ENCODE peak calls at places on chromosomes 13 and 19, in seven cellular contexts. N, A, T, O, I, F and K are unnamed samples.
A peak's percentile ranks its signal among the peaks of the same experiment; 100 is the strongest.

GRCh38 chr13:85333511-85333910 is 465.7 kb downstream of the SLITRK6 start:
- DNase-seq in A (no peak), N (no peak), F (no peak), O (no peak), T (no peak), I (no peak), K (no peak)

GRCh38 chr19:18456974-18457373 is 19.0 kb upstream of the ISYNA1 start:
- DNase-seq in T (no peak), I (no peak), A (no peak), F (no peak), N (no peak), O (no peak), K (no peak)

GRCh38 chr13:113907637-113908617 is 44.1 kb upstream of the GAS6 start:
- DNase-seq in O (no peak), N (no peak), F (no peak), T (no peak), A (no peak), I (no peak), K (no peak)

GRCh38 chr13:102721800-102722231 is 27.0 kb upstream of the METTL21C start:
- DNase-seq in N (no peak), A (no peak), O (no peak), F (no peak), T (no peak), I (no peak), K (no peak)

GRCh38 chr13:80363890-80364503 is 23.1 kb upstream of the SPRY2 start:
- DNase-seq in F (peak; percentile 18), N (peak; percentile 57), T (no peak), O (peak; percentile 21), I (no peak), A (no peak), K (no peak)

GRCh38 chr19:46426506-46427162 is 2.1 kb downstream of the PNMA8C start:
- DNase-seq in A (no peak), T (peak; percentile 91), I (no peak), F (peak; percentile 71), N (no peak), O (peak; percentile 78), K (peak; percentile 87)

GRCh38 chr13:22893777-22894176 is 287.0 kb upstream of the SGCG start:
- DNase-seq in F (no peak), O (no peak), A (no peak), T (no peak), I (no peak), N (no peak), K (no peak)

GRCh38 chr13:99827011-99827410 is 144.6 kb downstream of the ZIC5 start:
- DNase-seq in I (no peak), F (no peak), N (no peak), A (no peak), T (no peak), O (no peak), K (no peak)

GRCh38 chr19:29851769-29852521 is 40.2 kb downstream of the CCNE1 start:
- DNase-seq in T (no peak), N (no peak), I (peak; percentile 49), O (no peak), A (no peak), F (no peak), K (no peak)

GRCh38 chr19:44600466-44600865 is 12.9 kb upstream of the IGSF23 start:
- DNase-seq in T (no peak), A (no peak), O (no peak), N (no peak), F (no peak), I (no peak), K (no peak)

GRCh38 chr13:46232281-46232680 is 20.6 kb downstream of the LRRC63 start:
- DNase-seq in A (no peak), F (no peak), O (no peak), N (no peak), T (no peak), I (no peak), K (no peak)

GRCh38 chr13:20313896-20314295 is 81.8 kb upstream of the GJB6 start:
- DNase-seq in T (no peak), I (no peak), O (no peak), N (no peak), A (no peak), F (no peak), K (no peak)

GRCh38 chr19:38745316-38745715 is 1.0 kb upstream of the CAPN12 start:
- DNase-seq in F (no peak), O (no peak), T (no peak), N (no peak), A (no peak), I (no peak), K (no peak)

GRCh38 chr13:47213057-47213456 is 316.2 kb upstream of the HTR2A start:
- DNase-seq in F (no peak), A (no peak), O (no peak), T (no peak), N (no peak), I (no peak), K (no peak)

GRCh38 chr19:4977299-4978174 is 8.6 kb downstream of the KDM4B start:
- DNase-seq in F (no peak), O (no peak), N (no peak), I (no peak), A (no peak), T (no peak), K (no peak)

GRCh38 chr19:13691569-13691968 is 72.8 kb upstream of the MRI1 start:
- DNase-seq in A (no peak), O (no peak), I (no peak), F (no peak), T (no peak), N (no peak), K (no peak)
- TF ChIP-seq SP1 in A (no peak), O (no peak), I (no peak), F (no peak), T (no peak), N (no peak), K (no peak)

GRCh38 chr13:104011505-104012270 is 945.5 kb upstream of the SLC10A2 start:
- DNase-seq in I (no peak), T (no peak), A (no peak), N (peak; percentile 18), O (no peak), F (no peak), K (no peak)
- TF ChIP-seq SP1 in I (no peak), T (no peak), A (no peak), N (no peak), O (no peak), F (no peak), K (no peak)

DNA sequence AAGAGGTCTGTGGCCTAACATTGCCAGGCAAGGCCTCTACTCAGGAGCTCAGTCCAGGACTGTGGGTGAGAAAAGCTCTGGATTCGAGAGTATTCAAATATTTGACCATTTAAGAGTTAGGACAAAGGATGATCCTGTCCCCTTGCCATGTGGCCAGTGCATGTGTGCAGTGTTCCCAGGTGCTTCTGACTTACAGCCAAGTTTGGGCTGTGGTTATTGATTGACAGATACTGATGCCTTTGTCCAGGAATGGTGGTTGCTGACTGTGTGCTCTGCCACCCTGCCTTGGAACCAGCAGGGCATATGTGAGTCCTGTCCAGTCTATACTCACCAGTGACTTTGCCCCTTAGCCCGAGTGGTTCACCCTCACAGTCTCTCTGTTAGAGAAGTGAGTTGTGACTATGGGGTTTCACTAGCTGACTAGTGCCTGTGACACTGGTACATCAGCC is 51.9 kb downstream of the GARRE1 start:
- DNase-seq in A (no peak), N (no peak), F (peak; percentile 88), I (no peak), T (no peak), O (no peak), K (no peak)
- TF ChIP-seq SP1 in A (no peak), N (no peak), F (no peak), I (no peak), T (no peak), O (no peak), K (no peak)

GRCh38 chr13:87887459-87888123 is 216.4 kb downstream of the SLITRK5 start:
- DNase-seq in A (no peak), T (no peak), O (no peak), F (no peak), N (no peak), I (no peak), K (no peak)
- TF ChIP-seq SP1 in A (no peak), T (no peak), O (no peak), F (no peak), N (no peak), I (no peak), K (no peak)

DNA sequence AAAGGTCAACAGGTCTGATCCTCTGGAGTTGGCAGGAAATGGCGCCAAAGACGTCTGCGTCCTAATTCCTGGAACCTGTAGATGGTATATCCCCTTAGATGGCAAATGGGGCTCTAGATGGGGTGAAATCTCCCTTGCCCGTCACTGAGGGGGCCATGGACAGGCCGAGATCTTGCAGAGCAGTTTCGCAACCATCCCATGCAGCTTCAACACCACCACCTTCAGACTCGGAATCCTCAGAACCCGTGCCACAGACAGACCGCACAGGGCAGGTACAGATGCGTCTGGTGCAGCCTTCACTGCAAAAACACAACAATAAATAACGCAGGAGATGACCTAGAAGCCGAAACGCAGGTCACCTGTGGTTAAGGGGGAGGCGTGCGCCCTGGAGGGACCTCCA is 17.7 kb downstream of the REXO1 start:
- DNase-seq in O (no peak), F (no peak), A (no peak), I (no peak), N (no peak), T (no peak), K (no peak)
- TF ChIP-seq SP1 in O (no peak), F (no peak), A (no peak), I (no peak), N (no peak), T (no peak), K (no peak)

GRCh38 chr19:39831679-39832078 is 2.3 kb downstream of the DYRK1B start:
- DNase-seq in O (no peak), N (no peak), F (no peak), I (no peak), T (no peak), A (no peak), K (no peak)

GRCh38 chr19:39830847-39831246 is 3.1 kb downstream of the DYRK1B start:
- DNase-seq in F (no peak), T (no peak), O (no peak), I (no peak), A (no peak), N (no peak), K (no peak)

GRCh38 chr19:39828634-39829032 is 5.3 kb downstream of the DYRK1B start:
- DNase-seq in I (no peak), N (no peak), O (no peak), T (no peak), A (no peak), F (no peak), K (no peak)

GRCh38 chr19:39829702-39830275 is 4.2 kb downstream of the DYRK1B start:
- DNase-seq in O (no peak), A (no peak), T (no peak), N (no peak), F (no peak), I (no peak), K (no peak)

GRCh38 chr19:39830406-39830805 is 3.6 kb downstream of the DYRK1B start:
- DNase-seq in O (no peak), F (no peak), T (no peak), N (no peak), I (no peak), A (no peak), K (no peak)
- TF ChIP-seq SP1 in O (no peak), F (no peak), T (no peak), N (no peak), I (no peak), A (no peak), K (no peak)

GRCh38 chr19:3942790-3943409 is 10.0 kb downstream of the NMRK2 start:
- DNase-seq in T (no peak), F (no peak), O (no peak), N (no peak), A (no peak), I (no peak), K (no peak)
- TF ChIP-seq SP1 in T (no peak), F (no peak), O (no peak), N (no peak), A (no peak), I (no peak), K (no peak)